ENCODE peak calls at places on chromosomes 1 and 21, in six cellular contexts. One of them, this sample, is unnamed.

GRCh38 chr1:23624440-23624839 is 65.1 kb upstream of the ID3 start:
- DNase-seq in breast epithelium: no peak
- DNase-seq in left ventricle myocardium inferior: no peak
- DNase-seq in SK-N-SH: no peak
- DNase-seq in fibroblast of lung: no peak
- DNase-seq in astrocyte of the spinal cord: no peak
- DNase-seq in this sample: no peak

GRCh38 chr1:100866041-100866900 is 28.4 kb downstream of the EXTL2 start:
- DNase-seq in breast epithelium: no peak
- DNase-seq in left ventricle myocardium inferior: no peak
- DNase-seq in SK-N-SH: peak
- DNase-seq in fibroblast of lung: peak
- DNase-seq in astrocyte of the spinal cord: peak
- DNase-seq in this sample: peak

GRCh38 chr1:56817716-56818463 is 1.3 kb downstream of the FYB2 start:
- DNase-seq in breast epithelium: no peak
- DNase-seq in left ventricle myocardium inferior: no peak
- DNase-seq in SK-N-SH: peak
- DNase-seq in fibroblast of lung: peak
- DNase-seq in astrocyte of the spinal cord: no peak
- DNase-seq in this sample: no peak

GRCh38 chr1:111631502-111631901 is 11.9 kb downstream of the RAP1A start:
- DNase-seq in breast epithelium: no peak
- DNase-seq in left ventricle myocardium inferior: no peak
- DNase-seq in SK-N-SH: no peak
- DNase-seq in fibroblast of lung: no peak
- DNase-seq in astrocyte of the spinal cord: no peak
- DNase-seq in this sample: no peak

GRCh38 chr1:40799351-40799867 is 15.8 kb downstream of the KCNQ4 start:
- DNase-seq in breast epithelium: peak
- DNase-seq in left ventricle myocardium inferior: no peak
- DNase-seq in SK-N-SH: no peak
- DNase-seq in fibroblast of lung: peak
- DNase-seq in astrocyte of the spinal cord: peak
- DNase-seq in this sample: peak

GRCh38 chr1:111908222-111908621 is 81.2 kb downstream of the KCND3 start:
- DNase-seq in breast epithelium: no peak
- DNase-seq in left ventricle myocardium inferior: no peak
- DNase-seq in SK-N-SH: no peak
- DNase-seq in fibroblast of lung: no peak
- DNase-seq in astrocyte of the spinal cord: no peak
- DNase-seq in this sample: no peak

GRCh38 chr1:10471411-10472219 is 714 bp downstream of the DFFA start:
- DNase-seq in breast epithelium: peak
- DNase-seq in left ventricle myocardium inferior: no peak
- DNase-seq in SK-N-SH: peak
- DNase-seq in fibroblast of lung: peak
- DNase-seq in astrocyte of the spinal cord: no peak
- DNase-seq in this sample: peak

GRCh38 chr1:83990734-83991133 is 8.2 kb downstream of the TTLL7 start:
- DNase-seq in breast epithelium: no peak
- DNase-seq in left ventricle myocardium inferior: no peak
- DNase-seq in SK-N-SH: no peak
- DNase-seq in fibroblast of lung: no peak
- DNase-seq in astrocyte of the spinal cord: no peak
- DNase-seq in this sample: no peak

GRCh38 chr1:198156111-198156744 is 570 bp upstream of the NEK7 start:
- DNase-seq in breast epithelium: peak
- DNase-seq in left ventricle myocardium inferior: peak
- DNase-seq in SK-N-SH: peak
- DNase-seq in fibroblast of lung: peak
- DNase-seq in astrocyte of the spinal cord: peak
- DNase-seq in this sample: peak

GRCh38 chr1:19435181-19435580 is 50.2 kb downstream of the CAPZB start:
- DNase-seq in breast epithelium: no peak
- DNase-seq in left ventricle myocardium inferior: no peak
- DNase-seq in SK-N-SH: no peak
- DNase-seq in fibroblast of lung: peak
- DNase-seq in astrocyte of the spinal cord: no peak
- DNase-seq in this sample: peak

GRCh38 chr1:93681095-93681548 is 515 bp downstream of the BCAR3 start:
- DNase-seq in breast epithelium: no peak
- DNase-seq in left ventricle myocardium inferior: no peak
- DNase-seq in SK-N-SH: peak
- DNase-seq in fibroblast of lung: peak
- DNase-seq in astrocyte of the spinal cord: no peak
- DNase-seq in this sample: no peak

GRCh38 chr1:184027751-184028682 is 9.5 kb downstream of the COLGALT2 start:
- DNase-seq in breast epithelium: no peak
- DNase-seq in left ventricle myocardium inferior: no peak
- DNase-seq in SK-N-SH: no peak
- DNase-seq in fibroblast of lung: peak
- DNase-seq in astrocyte of the spinal cord: no peak
- DNase-seq in this sample: no peak

GRCh38 chr1:12756756-12757433 is 10.9 kb downstream of the CFAP107 start:
- DNase-seq in breast epithelium: no peak
- DNase-seq in left ventricle myocardium inferior: no peak
- DNase-seq in SK-N-SH: no peak
- DNase-seq in fibroblast of lung: no peak
- DNase-seq in astrocyte of the spinal cord: no peak
- DNase-seq in this sample: no peak

GRCh38 chr1:42657981-42658879 is at the start of gene PPIH:
- DNase-seq in breast epithelium: peak
- DNase-seq in left ventricle myocardium inferior: peak
- DNase-seq in SK-N-SH: peak
- DNase-seq in fibroblast of lung: peak
- DNase-seq in astrocyte of the spinal cord: peak
- DNase-seq in this sample: peak
- TF ChIP-seq CTCF in breast epithelium: peak
- TF ChIP-seq CTCF in left ventricle myocardium inferior: peak
- TF ChIP-seq CTCF in SK-N-SH: no peak
- TF ChIP-seq CTCF in fibroblast of lung: peak
- TF ChIP-seq CTCF in astrocyte of the spinal cord: peak
- TF ChIP-seq CTCF in this sample: peak

GRCh38 chr1:26378088-26378878 is 5.7 kb upstream of the ZNF683 start:
- DNase-seq in breast epithelium: no peak
- DNase-seq in left ventricle myocardium inferior: no peak
- DNase-seq in SK-N-SH: no peak
- DNase-seq in fibroblast of lung: peak
- DNase-seq in astrocyte of the spinal cord: peak
- DNase-seq in this sample: peak
- H3K4me3 ChIP-seq in breast epithelium: no peak
- H3K4me3 ChIP-seq in left ventricle myocardium inferior: no peak
- H3K4me3 ChIP-seq in SK-N-SH: no peak
- H3K4me3 ChIP-seq in fibroblast of lung: no peak
- H3K4me3 ChIP-seq in astrocyte of the spinal cord: no peak
- H3K4me3 ChIP-seq in this sample: no peak

DNA sequence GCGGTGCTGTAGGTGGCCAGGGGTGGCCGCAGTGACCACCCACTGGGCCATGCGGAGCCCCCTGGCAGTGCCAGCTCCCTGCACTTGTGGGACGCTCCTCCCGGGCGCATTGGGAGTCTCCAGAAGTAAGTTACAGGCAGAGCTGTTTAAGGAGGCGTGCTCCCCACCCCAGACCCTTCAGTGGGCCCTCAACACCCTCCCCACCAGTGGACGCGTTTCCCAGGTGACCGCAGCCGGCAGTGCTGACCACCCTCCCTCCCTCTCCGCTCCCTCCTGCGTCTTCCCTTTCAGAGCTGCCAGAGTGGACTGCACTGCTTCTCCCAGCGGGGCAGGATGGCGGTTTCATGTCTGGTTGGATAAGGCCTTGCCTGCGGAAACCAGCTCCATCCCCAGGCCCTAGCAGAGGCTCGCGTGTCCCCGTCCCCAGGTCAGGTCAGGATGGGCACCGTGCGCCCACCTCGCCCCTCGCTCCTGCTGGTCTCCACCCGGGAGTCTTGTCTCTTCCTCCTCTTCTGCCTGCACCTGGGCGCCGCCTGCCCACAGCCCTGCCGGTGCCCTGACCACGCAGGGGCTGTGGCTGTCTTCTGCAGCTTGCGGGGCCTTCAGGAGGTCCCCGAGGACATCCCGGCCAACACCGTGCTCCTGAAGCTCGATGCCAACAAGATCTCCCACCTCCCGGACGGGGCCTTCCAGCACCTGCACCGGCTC is 1.1 kb downstream of the LRRC3 start:
- DNase-seq in breast epithelium: no peak
- DNase-seq in left ventricle myocardium inferior: no peak
- DNase-seq in SK-N-SH: no peak
- DNase-seq in fibroblast of lung: no peak
- DNase-seq in astrocyte of the spinal cord: no peak
- DNase-seq in this sample: no peak
- TF ChIP-seq CTCF in breast epithelium: no peak
- TF ChIP-seq CTCF in left ventricle myocardium inferior: no peak
- TF ChIP-seq CTCF in SK-N-SH: no peak
- TF ChIP-seq CTCF in fibroblast of lung: no peak
- TF ChIP-seq CTCF in astrocyte of the spinal cord: no peak
- TF ChIP-seq CTCF in this sample: no peak

GRCh38 chr1:29349871-29350491 is 113.7 kb downstream of the PTPRU start:
- DNase-seq in breast epithelium: no peak
- DNase-seq in left ventricle myocardium inferior: no peak
- DNase-seq in SK-N-SH: no peak
- DNase-seq in fibroblast of lung: no peak
- DNase-seq in astrocyte of the spinal cord: no peak
- DNase-seq in this sample: no peak
- H3K4me3 ChIP-seq in breast epithelium: no peak
- H3K4me3 ChIP-seq in left ventricle myocardium inferior: no peak
- H3K4me3 ChIP-seq in SK-N-SH: no peak
- H3K4me3 ChIP-seq in fibroblast of lung: no peak
- H3K4me3 ChIP-seq in astrocyte of the spinal cord: no peak
- H3K4me3 ChIP-seq in this sample: no peak

DNA sequence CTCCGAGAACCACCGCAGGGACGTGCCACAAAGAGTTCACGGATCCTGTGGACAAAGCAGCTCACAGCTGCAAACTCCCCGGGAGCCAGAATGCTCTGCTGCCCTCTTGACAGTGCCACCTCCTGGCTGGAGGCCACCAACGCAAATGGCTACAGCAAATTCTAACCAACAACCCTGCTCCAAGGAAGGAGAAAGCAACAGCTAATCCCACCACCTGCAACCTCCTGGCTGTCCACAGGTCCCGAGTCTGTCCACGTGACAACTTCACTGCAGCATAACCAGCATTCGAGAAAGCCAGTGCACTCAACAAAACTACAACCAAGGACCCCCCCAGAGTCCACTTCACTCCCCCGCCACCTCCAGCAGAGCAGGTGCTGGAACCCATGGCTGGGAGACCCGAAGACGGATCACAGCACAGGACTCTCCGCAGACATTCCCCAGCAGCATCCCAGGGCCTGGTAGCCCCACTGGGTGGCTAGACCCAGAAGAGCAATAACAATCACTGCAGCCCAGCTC is 17.3 kb downstream of the POFUT2 start:
- DNase-seq in breast epithelium: no peak
- DNase-seq in left ventricle myocardium inferior: no peak
- DNase-seq in SK-N-SH: no peak
- DNase-seq in fibroblast of lung: no peak
- DNase-seq in astrocyte of the spinal cord: no peak
- DNase-seq in this sample: no peak
- TF ChIP-seq CTCF in breast epithelium: no peak
- TF ChIP-seq CTCF in left ventricle myocardium inferior: no peak
- TF ChIP-seq CTCF in SK-N-SH: peak
- TF ChIP-seq CTCF in fibroblast of lung: peak
- TF ChIP-seq CTCF in astrocyte of the spinal cord: peak
- TF ChIP-seq CTCF in this sample: peak

DNA sequence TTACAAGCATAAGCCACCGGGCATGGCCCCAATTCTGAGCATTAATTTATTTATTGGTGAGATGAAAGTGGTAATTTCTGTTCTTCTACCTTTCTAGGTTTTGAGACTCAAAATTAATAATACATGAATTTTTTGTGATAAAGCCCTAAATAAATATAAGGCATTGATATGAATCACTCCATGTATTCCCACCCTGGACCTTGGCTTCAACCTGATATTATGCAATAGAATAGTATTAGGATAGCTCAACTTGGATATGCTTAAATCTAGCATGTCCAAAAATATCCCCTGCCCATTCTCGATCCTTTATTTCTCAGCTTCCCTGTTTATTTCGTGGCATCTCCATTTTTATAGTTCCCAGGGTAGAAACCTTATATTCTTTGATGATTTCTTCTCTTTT is 2.5 kb downstream of the AGL start:
- DNase-seq in breast epithelium: no peak
- DNase-seq in left ventricle myocardium inferior: no peak
- DNase-seq in SK-N-SH: no peak
- DNase-seq in fibroblast of lung: no peak
- DNase-seq in astrocyte of the spinal cord: no peak
- DNase-seq in this sample: peak
- H3K4me3 ChIP-seq in breast epithelium: no peak
- H3K4me3 ChIP-seq in left ventricle myocardium inferior: peak
- H3K4me3 ChIP-seq in SK-N-SH: no peak
- H3K4me3 ChIP-seq in fibroblast of lung: no peak
- H3K4me3 ChIP-seq in astrocyte of the spinal cord: no peak
- H3K4me3 ChIP-seq in this sample: no peak

This sample was measured in fibroblast of pulmonary artery.